ENCODE peak calls at places on chromosomes 6 and 20, in nine cellular contexts. F is endodermal cell; J is mammary epithelial cell; C is NCI-H187 treated with DMSO at 0.1 percent for 48 hours; M is Ammon's horn; Z is H4; R is fibroblast of gingiva; L is lung microvascular endothelial cell; Y is stimulated activated CD4-positive, alpha-beta T cell treated with anti-CD3 and anti-CD28 coated beads, Interleukin-4, amount 100 ng/mL, for 48 hours. W is an unnamed sample.

GRCh38 chr6:157317129-157317814 is 6.0 kb downstream of the TMEM242 start:
- DNase-seq in Z (peak), L (peak), Y (peak), R (peak), M (peak), F (no peak), J (peak), C (no peak), W (peak)

GRCh38 chr6:38241200-38241599 is 398.5 kb downstream of the BTBD9 start:
- DNase-seq in F (peak), Z (no peak), Y (no peak), C (no peak), M (no peak), R (no peak), J (no peak), L (no peak), W (no peak)

GRCh38 chr6:148523051-148523450 is 180.4 kb downstream of the SASH1 start:
- DNase-seq in Y (no peak), R (peak), C (no peak), J (no peak), M (no peak), L (no peak), F (no peak), Z (no peak), W (peak)

GRCh38 chr20:19823971-19824370 is 65.9 kb downstream of the RIN2 start:
- DNase-seq in J (no peak), Z (no peak), C (no peak), L (no peak), F (no peak), M (no peak), Y (no peak), R (no peak), W (no peak)

GRCh38 chr20:48819089-48819488 is 8.7 kb downstream of the PREX1 start:
- DNase-seq in Y (no peak), L (no peak), C (no peak), F (no peak), J (no peak), M (no peak), Z (no peak), R (no peak), W (no peak)

GRCh38 chr20:63734111-63734945 is 2.1 kb upstream of the LIME1 start:
- DNase-seq in Y (no peak), M (no peak), C (no peak), Z (no peak), F (peak), L (no peak), J (no peak), R (no peak), W (no peak)

GRCh38 chr20:25250508-25250907 is 2.6 kb downstream of the PYGB start:
- DNase-seq in F (peak), M (no peak), C (no peak), Z (no peak), Y (no peak), J (no peak), R (no peak), L (no peak), W (no peak)

GRCh38 chr6:1255646-1256365 is 56.1 kb upstream of the FOXQ1 start:
- DNase-seq in L (no peak), J (no peak), F (no peak), M (no peak), Y (no peak), R (peak), Z (no peak), C (no peak), W (no peak)

GRCh38 chr6:13318821-13319220 is 9.5 kb downstream of the TBC1D7 start:
- DNase-seq in R (peak), C (no peak), J (no peak), Y (no peak), M (no peak), Z (no peak), F (peak), L (no peak), W (no peak)

W was measured in adipocyte.